ENCODE peak calls at places on chromosome 9, in five cellular contexts. Y is AG09319; F is fibroblast of mammary gland; A is activated naive CD4-positive, alpha-beta T cell treated with anti-CD3 and anti-CD28 coated beads, Interleukin-2, amount 50 U/mL, for 16 hours; D is mesendoderm. R is an unnamed sample.

GRCh38 chr9:134384811-134385479 is 58.7 kb downstream of the RXRA start:
- DNase-seq in Y (no peak), F (no peak), A (no peak), D (no peak), R (no peak)

GRCh38 chr9:69484023-69484422 is 159.0 kb downstream of the ENTREP1 start:
- DNase-seq in Y (no peak), F (no peak), A (no peak), D (no peak), R (no peak)

GRCh38 chr9:23979491-23979890 is 153.5 kb upstream of the ELAVL2 start:
- DNase-seq in Y (no peak), F (no peak), A (no peak), D (no peak), R (no peak)

GRCh38 chr9:117000196-117000723 is 313.2 kb downstream of the TRIM32 start:
- DNase-seq in Y (no peak), F (no peak), A (no peak), D (no peak), R (no peak)

GRCh38 chr9:26809795-26810194 is 82.8 kb downstream of the CAAP1 start:
- DNase-seq in Y (peak; percentile 18), F (peak; percentile 98), A (no peak), D (no peak), R (peak; percentile 57)

GRCh38 chr9:135308809-135309762 is 170.5 kb upstream of the PPP1R26 start:
- DNase-seq in Y (no peak), F (no peak), A (no peak), D (no peak), R (no peak)

GRCh38 chr9:95778957-95779356 is 96.5 kb upstream of the ERCC6L2 start:
- DNase-seq in Y (peak; percentile 90), F (peak; percentile 94), A (no peak), D (no peak), R (no peak)

GRCh38 chr9:133347515-133347984 is 381 bp downstream of the MED22 start:
- DNase-seq in Y (no peak), F (no peak), A (peak; percentile 53), D (peak; percentile 50), R (no peak)

GRCh38 chr9:116873441-116873840 is 186.3 kb downstream of the TRIM32 start:
- DNase-seq in Y (no peak), F (no peak), A (no peak), D (no peak), R (no peak)

GRCh38 chr9:68838245-68838644 is 133.2 kb downstream of the PIP5K1B start:
- DNase-seq in Y (no peak), F (no peak), A (no peak), D (no peak), R (no peak)

GRCh38 chr9:78291240-78291915 is 5.5 kb upstream of the PSAT1 start:
- DNase-seq in Y (no peak), F (no peak), A (no peak), D (no peak), R (no peak)

GRCh38 chr9:21974542-21975409 is 19.4 kb downstream of the CDKN2A start:
- DNase-seq in Y (no peak), F (peak; percentile 49), A (peak; percentile 41), D (peak; percentile 80), R (no peak)

GRCh38 chr9:97982191-97982718 is 886 bp upstream of the ANP32B start:
- DNase-seq in Y (no peak), F (peak; percentile 33), A (no peak), D (no peak), R (no peak)

GRCh38 chr9:131468031-131468430 is 34.7 kb upstream of the POMT1 start:
- DNase-seq in Y (no peak), F (no peak), A (no peak), D (no peak), R (no peak)

GRCh38 chr9:19161257-19162025 is 34.1 kb upstream of the PLIN2 start:
- DNase-seq in Y (peak; percentile 70), F (peak; percentile 99), A (peak; percentile 35), D (peak; percentile 62), R (peak; percentile 92)

GRCh38 chr9:17191095-17191494 is 56.3 kb downstream of the CNTLN start:
- DNase-seq in Y (no peak), F (no peak), A (no peak), D (no peak), R (no peak)

GRCh38 chr9:78601957-78602565 is 305.1 kb downstream of the PSAT1 start:
- DNase-seq in Y (no peak), F (peak; percentile 49), A (no peak), D (peak; percentile 52), R (no peak)

GRCh38 chr9:10268500-10269485 is 344.0 kb downstream of the PTPRD start:
- DNase-seq in Y (no peak), F (peak; percentile 49), A (no peak), D (peak; percentile 72), R (no peak)

GRCh38 chr9:126705767-126706697 is 92.3 kb downstream of the LMX1B start:
- DNase-seq in Y (no peak), F (peak; percentile 26), A (peak; percentile 80), D (peak; percentile 62), R (no peak)

GRCh38 chr9:104906441-104907277 is 21.3 kb downstream of the ABCA1 start:
- DNase-seq in Y (no peak), F (peak; percentile 98), A (no peak), D (no peak), R (peak; percentile 75)

R was measured in GM04504.